ENCODE peak calls at places on chromosomes 7 and 10, in six cellular contexts. L is activated CD4-positive, alpha-beta T cell treated with anti-CD3 and anti-CD28 coated beads for 1 hour; X is central memory CD4-positive, alpha-beta T cell; Y is stomach; K is PC-3; H is ascending aorta. S is an unnamed sample.

GRCh38 chr10:116985611-116986010 is 19.4 kb downstream of the SHTN1 start:
- DNase-seq in X (no peak), K (peak), Y (no peak), L (no peak), H (no peak), S (peak)

GRCh38 chr7:32154797-32155196 is 84.6 kb upstream of the PDE1C start:
- DNase-seq in H (peak), Y (peak), L (no peak), X (no peak), K (no peak), S (no peak)

GRCh38 chr7:13540429-13540828 is 449.0 kb downstream of the ETV1 start:
- DNase-seq in Y (no peak), H (no peak), K (peak), L (no peak), X (no peak), S (no peak)

GRCh38 chr7:105638942-105639495 is 57.7 kb upstream of the EFCAB10 start:
- DNase-seq in K (no peak), H (no peak), L (no peak), Y (peak), X (no peak), S (peak)

GRCh38 chr10:3978762-3979161 is 193.8 kb upstream of the KLF6 start:
- DNase-seq in L (no peak), K (no peak), H (no peak), Y (no peak), X (peak), S (peak)

GRCh38 chr10:22002531-22003110 is 909 bp downstream of the DNAJC1 start:
- DNase-seq in K (peak), H (no peak), X (peak), L (no peak), Y (no peak), S (peak)

GRCh38 chr7:75889826-75890225 is 11.0 kb downstream of the RHBDD2 start:
- DNase-seq in K (no peak), H (no peak), L (no peak), X (no peak), Y (no peak), S (no peak)

GRCh38 chr7:29243777-29244655 is 49.4 kb downstream of the CHN2 start:
- DNase-seq in L (no peak), K (no peak), Y (no peak), H (no peak), X (peak), S (peak)

GRCh38 chr10:80204193-80204714 is 1.1 kb downstream of the ANXA11 start:
- DNase-seq in K (peak), X (no peak), Y (peak), H (no peak), L (no peak), S (peak)

GRCh38 chr10:124116771-124117510 is 23.5 kb upstream of the CHST15 start:
- DNase-seq in L (no peak), H (no peak), Y (peak), K (no peak), X (no peak), S (no peak)

GRCh38 chr10:117424171-117424570 is 48.9 kb upstream of the PDZD8 start:
- DNase-seq in H (no peak), L (no peak), X (no peak), Y (no peak), K (no peak), S (peak)

GRCh38 chr7:28708458-28708951 is 249.6 kb downstream of the TRIL start:
- DNase-seq in X (no peak), K (no peak), H (no peak), Y (no peak), L (no peak), S (no peak)

GRCh38 chr10:103042129-103042528 is 124.0 kb downstream of the CNNM2 start:
- DNase-seq in H (no peak), X (no peak), L (no peak), Y (no peak), K (no peak), S (peak)

GRCh38 chr7:2519119-2519930 is at the start of gene LFNG:
- DNase-seq in K (peak), Y (peak), H (peak), X (peak), L (peak), S (peak)

GRCh38 chr10:73628405-73628804 is 12.9 kb downstream of the MYOZ1 start:
- DNase-seq in X (no peak), L (no peak), H (no peak), Y (no peak), K (no peak), S (peak)

GRCh38 chr7:141702047-141702567 is at the start of gene DENND11:
- DNase-seq in Y (peak), X (peak), H (peak), L (peak), K (peak), S (peak)

GRCh38 chr10:69202332-69202731 is 17.8 kb upstream of the HKDC1 start:
- DNase-seq in L (no peak), K (no peak), Y (no peak), H (no peak), X (peak), S (no peak)

GRCh38 chr10:8738987-8739386 is 684.5 kb downstream of the GATA3 start:
- DNase-seq in X (no peak), H (no peak), Y (no peak), L (no peak), K (no peak), S (no peak)

GRCh38 chr10:48671914-48672595 is 12.6 kb upstream of the WDFY4 start:
- DNase-seq in H (no peak), Y (no peak), L (no peak), X (no peak), K (no peak), S (no peak)

GRCh38 chr7:143148651-143149050 is 16.8 kb downstream of the PIP start:
- DNase-seq in K (no peak), Y (no peak), X (no peak), L (no peak), H (no peak), S (no peak)

GRCh38 chr10:124602121-124602561 is 140.5 kb downstream of the LHPP start:
- DNase-seq in H (no peak), L (no peak), Y (no peak), K (no peak), X (no peak), S (no peak)

GRCh38 chr10:11713186-11713743 is 28.9 kb upstream of the ECHDC3 start:
- DNase-seq in Y (no peak), X (no peak), H (no peak), K (no peak), L (no peak), S (peak)

GRCh38 chr7:309586-310228 is 19.7 kb downstream of the FOXL3 start:
- DNase-seq in K (no peak), L (no peak), Y (no peak), X (no peak), H (no peak), S (no peak)

GRCh38 chr7:113752289-113752688 is 166.5 kb downstream of the PPP1R3A start:
- DNase-seq in K (no peak), L (no peak), H (no peak), X (no peak), Y (no peak), S (no peak)

S was measured in epithelial cell of esophagus.